ENCODE peak calls at places on chromosomes 4 and X, in eight cellular contexts. P is endothelial cell, D is AG04449, G is breast epithelium, T is type B pancreatic cell, C is PC-3, N is GM06990, S is A673. L is an unnamed sample.

GRCh38 chrX:12210196-12210815 is 72.0 kb downstream of the FRMPD4 start:
- DNase-seq in P (no peak), D (no peak), G (no peak), T (no peak), C (peak; percentile 84), N (no peak), S (no peak), L (no peak)

GRCh38 chr4:168840386-168840763 is 169.7 kb downstream of the CBR4 start:
- DNase-seq in P (no peak), D (no peak), G (no peak), T (no peak), C (no peak), N (no peak), S (no peak), L (no peak)

GRCh38 chrX:34406580-34406979 is 250.5 kb downstream of the TMEM47 start:
- DNase-seq in P (no peak), D (no peak), G (no peak), T (no peak), C (no peak), N (no peak), S (no peak), L (no peak)

GRCh38 chr4:106063009-106063408 is 167.7 kb downstream of the NPNT start:
- DNase-seq in P (no peak), D (no peak), G (no peak), T (no peak), C (peak; percentile 61), N (no peak), S (no peak), L (no peak)

GRCh38 chr4:41204400-41204978 is 9.9 kb downstream of the APBB2 start:
- DNase-seq in P (no peak), D (no peak), G (no peak), T (no peak), C (peak; percentile 68), N (no peak), S (peak; percentile 23), L (no peak)

GRCh38 chr4:158597879-158598596 is 73.6 kb downstream of the C4orf46 start:
- DNase-seq in P (no peak), D (no peak), G (no peak), T (no peak), C (no peak), N (no peak), S (no peak), L (no peak)

GRCh38 chr4:164304861-164305260 is 449.1 kb upstream of the SMIM31 start:
- DNase-seq in P (no peak), D (no peak), G (no peak), T (no peak), C (peak; percentile 72), N (no peak), S (no peak), L (no peak)

GRCh38 chrX:15495801-15496200 is 2.7 kb upstream of the PIR start:
- DNase-seq in P (no peak), D (no peak), G (no peak), T (no peak), C (no peak), N (no peak), S (no peak), L (no peak)

GRCh38 chr4:7358100-7358735 is 76.5 kb downstream of the PSAPL1 start:
- DNase-seq in P (no peak), D (peak; percentile 64), G (no peak), T (no peak), C (peak; percentile 84), N (no peak), S (peak; percentile 10), L (no peak)

GRCh38 chr4:28723371-28723770 is 1862.7 kb downstream of the STIM2 start:
- DNase-seq in P (no peak), D (no peak), G (no peak), T (no peak), C (no peak), N (no peak), S (no peak), L (no peak)

DNA sequence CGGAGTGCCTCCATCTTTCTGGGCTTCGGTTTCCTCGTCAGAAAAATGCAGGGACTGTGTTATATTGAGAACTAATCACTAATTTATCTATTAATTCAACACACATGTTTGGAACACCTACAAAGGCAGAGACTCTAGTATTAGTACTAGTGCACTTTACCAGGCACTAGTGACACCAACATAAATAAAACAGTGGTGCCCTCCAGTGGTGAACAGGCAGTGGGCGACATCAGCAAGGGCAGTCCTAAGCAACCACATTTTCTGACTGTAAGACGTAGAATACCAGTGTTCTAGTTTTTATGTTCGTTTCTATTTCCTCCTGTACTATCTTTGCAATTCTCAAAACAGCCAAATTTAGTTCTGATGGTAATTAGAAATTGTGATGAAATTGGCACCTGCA is 69.1 kb upstream of the UCP1 start:
- DNase-seq in P (peak; percentile 35), D (no peak), G (no peak), T (no peak), C (peak; percentile 36), N (no peak), S (peak; percentile 59), L (no peak)
- TF ChIP-seq CTCF in P (peak; percentile 51), D (peak; percentile 14), G (no peak), T (peak; percentile 76), C (peak; percentile 71), N (peak; percentile 66), S (peak; percentile 77), L (peak; percentile 41)

GRCh38 chr4:117429061-117429460 is 343.7 kb upstream of the TRAM1L1 start:
- DNase-seq in P (no peak), D (no peak), G (no peak), T (no peak), C (no peak), N (no peak), S (no peak), L (no peak)
- TF ChIP-seq CTCF in P (peak; percentile 20), D (no peak), G (no peak), T (no peak), C (peak; percentile 11), N (peak; percentile 10), S (peak; percentile 14), L (no peak)

GRCh38 chr4:99633772-99634171 is 23.9 kb downstream of the C4orf54 start:
- DNase-seq in P (no peak), D (no peak), G (no peak), T (no peak), C (no peak), N (no peak), S (no peak), L (no peak)
- TF ChIP-seq CTCF in P (no peak), D (no peak), G (no peak), T (no peak), C (no peak), N (no peak), S (no peak), L (no peak)

GRCh38 chr4:107548211-107548905 is 171.7 kb downstream of the PAPSS1 start:
- DNase-seq in P (peak; percentile 11), D (no peak), G (no peak), T (no peak), C (peak; percentile 34), N (no peak), S (peak; percentile 48), L (peak; percentile 2)
- TF ChIP-seq CTCF in P (no peak), D (no peak), G (no peak), T (no peak), C (no peak), N (no peak), S (no peak), L (no peak)

GRCh38 chr4:1706358-1706757 is 5.8 kb downstream of the SLBP start:
- DNase-seq in P (no peak), D (no peak), G (no peak), T (no peak), C (no peak), N (no peak), S (no peak), L (no peak)
- TF ChIP-seq CTCF in P (no peak), D (no peak), G (no peak), T (no peak), C (no peak), N (no peak), S (no peak), L (no peak)

GRCh38 chrX:101803451-101803850 is 128.4 kb downstream of the ZMAT1 start:
- DNase-seq in P (no peak), D (peak; percentile 0), G (no peak), T (no peak), C (peak; percentile 44), N (no peak), S (peak; percentile 7), L (no peak)
- TF ChIP-seq CTCF in P (peak; percentile 45), D (no peak), G (peak; percentile 28), T (peak; percentile 73), C (peak; percentile 70), N (peak; percentile 28), S (peak; percentile 54), L (peak; percentile 37)

GRCh38 chrX:84909151-84909550 is 94.5 kb upstream of the APOOL start:
- DNase-seq in P (no peak), D (no peak), G (no peak), T (no peak), C (no peak), N (no peak), S (no peak), L (no peak)

GRCh38 chrX:84907324-84907946 is 96.2 kb upstream of the APOOL start:
- DNase-seq in P (no peak), D (no peak), G (no peak), T (no peak), C (peak; percentile 36), N (no peak), S (no peak), L (no peak)
- TF ChIP-seq CTCF in P (peak; percentile 42), D (no peak), G (no peak), T (peak; percentile 60), C (peak; percentile 59), N (no peak), S (no peak), L (peak; percentile 27)

GRCh38 chrX:45778621-45779020 is 577.9 kb upstream of the DIPK2B start:
- DNase-seq in P (no peak), D (no peak), G (no peak), T (no peak), C (no peak), N (no peak), S (no peak), L (no peak)

GRCh38 chrX:45783002-45783401 is 582.3 kb upstream of the DIPK2B start:
- DNase-seq in P (no peak), D (no peak), G (no peak), T (no peak), C (no peak), N (no peak), S (no peak), L (no peak)

GRCh38 chrX:45784590-45784989 is 583.9 kb upstream of the DIPK2B start:
- DNase-seq in P (no peak), D (no peak), G (no peak), T (no peak), C (no peak), N (no peak), S (no peak), L (no peak)

GRCh38 chrX:45781901-45782553 is 581.4 kb upstream of the DIPK2B start:
- DNase-seq in P (no peak), D (no peak), G (no peak), T (no peak), C (peak; percentile 78), N (no peak), S (peak; percentile 82), L (no peak)
- TF ChIP-seq CTCF in P (no peak), D (peak; percentile 28), G (no peak), T (no peak), C (peak; percentile 60), N (no peak), S (peak; percentile 55), L (no peak)

L was measured in nephron progenitor cell.